ENCODE peak calls at places on chromosome 22, in four cellular contexts. G is H1, I is neuronal stem cell, V is H9. Z is an unnamed sample.

GRCh38 chr22:26796785-26797184 is 139.4 kb downstream of the MIAT start:
- DNase-seq in G (no peak), I (no peak), V (no peak), Z (no peak)

GRCh38 chr22:24707477-24707816 is 67.1 kb downstream of the PIWIL3 start:
- DNase-seq in G (peak), I (no peak), V (peak), Z (no peak)

GRCh38 chr22:25700996-25701815 is 40.8 kb upstream of the MYO18B start:
- DNase-seq in G (no peak), I (no peak), V (no peak), Z (no peak)

GRCh38 chr22:33139937-33140336 is 81.8 kb upstream of the SYN3 start:
- DNase-seq in G (no peak), I (no peak), V (no peak), Z (no peak)

GRCh38 chr22:21450320-21450831 is 16.8 kb upstream of the TMEM191C start:
- DNase-seq in G (peak), I (no peak), V (peak), Z (no peak)

GRCh38 chr22:45240137-45240809 is 421 bp downstream of the KIAA0930 start:
- DNase-seq in G (peak), I (no peak), V (no peak), Z (peak)

GRCh38 chr22:23754220-23754919 is at the start of gene VPREB3:
- DNase-seq in G (peak), I (no peak), V (no peak), Z (no peak)

GRCh38 chr22:34429314-34429713 is 509.0 kb upstream of the LARGE1 start:
- DNase-seq in G (no peak), I (no peak), V (no peak), Z (no peak)

GRCh38 chr22:25447067-25447688 is 117.3 kb upstream of the GRK3 start:
- DNase-seq in G (no peak), I (no peak), V (no peak), Z (no peak)

GRCh38 chr22:39503590-39503989 is 1.5 kb downstream of the MIEF1 start:
- DNase-seq in G (no peak), I (no peak), V (no peak), Z (no peak)

GRCh38 chr22:44738347-44738715 is 14.0 kb upstream of the ARHGAP8 start:
- DNase-seq in G (peak), I (no peak), V (peak), Z (no peak)

GRCh38 chr22:32396746-32397145 is 15.3 kb downstream of the RTCB start:
- DNase-seq in G (no peak), I (no peak), V (no peak), Z (no peak)

GRCh38 chr22:17171313-17172171 is 12.5 kb upstream of the HDHD5 start:
- DNase-seq in G (peak), I (peak), V (peak), Z (peak)

GRCh38 chr22:17162731-17163130 is 3.7 kb upstream of the HDHD5 start:
- DNase-seq in G (no peak), I (no peak), V (no peak), Z (no peak)

GRCh38 chr22:17164392-17165024 is 5.4 kb upstream of the HDHD5 start:
- DNase-seq in G (no peak), I (no peak), V (peak), Z (no peak)

GRCh38 chr22:17171016-17171312 is 11.9 kb upstream of the HDHD5 start:
- DNase-seq in G (no peak), I (no peak), V (no peak), Z (no peak)

DNA sequence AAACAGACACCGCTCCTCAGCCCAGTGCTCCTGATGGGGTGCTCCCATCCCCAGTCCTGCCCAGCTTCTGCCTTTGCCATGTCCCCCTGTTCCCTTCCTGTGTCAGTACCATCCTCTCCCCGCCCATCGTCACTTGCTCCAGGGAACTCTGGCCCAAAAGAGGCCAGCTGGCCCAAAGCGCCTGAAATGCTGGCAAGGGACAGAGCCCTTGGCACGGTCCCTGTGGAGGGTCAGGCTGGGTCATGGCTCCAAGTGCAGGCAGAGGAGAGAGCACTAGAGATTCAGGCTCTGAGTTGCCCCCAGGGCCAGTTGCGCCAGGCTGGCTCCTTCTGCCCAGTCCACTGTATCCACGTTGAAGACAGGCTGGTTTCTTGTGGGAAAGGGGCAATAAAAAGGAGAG is 8.4 kb upstream of the HDHD5 start:
- DNase-seq in G (no peak), I (no peak), V (no peak), Z (no peak)
- H2BK12ac ChIP-seq in G (peak), I (no peak), V (no peak), Z (no peak)

GRCh38 chr22:38353142-38353629 is 36.0 kb upstream of the CSNK1E start:
- DNase-seq in G (peak), I (peak), V (peak), Z (peak)

GRCh38 chr22:38352436-38352835 is 35.2 kb upstream of the CSNK1E start:
- DNase-seq in G (peak), I (no peak), V (no peak), Z (no peak)

GRCh38 chr22:38350444-38351359 is 33.5 kb upstream of the CSNK1E start:
- DNase-seq in G (peak), I (no peak), V (no peak), Z (no peak)

GRCh38 chr22:38355275-38355674 is 38.0 kb upstream of the CSNK1E start:
- DNase-seq in G (peak), I (no peak), V (no peak), Z (no peak)

GRCh38 chr22:38353701-38354100 is 36.5 kb upstream of the CSNK1E start:
- DNase-seq in G (no peak), I (no peak), V (no peak), Z (no peak)
- H3K9ac ChIP-seq in G (no peak), I (no peak), V (no peak), Z (no peak)

GRCh38 chr22:48931452-48931851 is 896.2 kb downstream of the BRD1 start:
- DNase-seq in G (no peak), I (no peak), V (no peak), Z (no peak)
- H2BK12ac ChIP-seq in G (no peak), I (no peak), V (no peak), Z (no peak)

GRCh38 chr22:20026204-20026908 is 5.4 kb downstream of the TANGO2 start:
- DNase-seq in G (no peak), I (no peak), V (peak), Z (no peak)
- H3K9ac ChIP-seq in G (no peak), I (no peak), V (no peak), Z (no peak)

GRCh38 chr22:31177420-31178162 is 17.6 kb downstream of the RNF185 start:
- DNase-seq in G (no peak), I (no peak), V (no peak), Z (peak)
- H2BK12ac ChIP-seq in G (no peak), I (no peak), V (no peak), Z (no peak)

GRCh38 chr22:41541484-41541883 is 2.8 kb downstream of the POLR3H start:
- DNase-seq in G (no peak), I (no peak), V (no peak), Z (no peak)
- H3K9ac ChIP-seq in G (no peak), I (no peak), V (no peak), Z (peak)

GRCh38 chr22:29840498-29840897 is 2.4 kb upstream of the ASCC2 start:
- DNase-seq in G (no peak), I (no peak), V (no peak), Z (peak)

GRCh38 chr22:29838599-29838956 is 504 bp upstream of the ASCC2 start:
- DNase-seq in G (no peak), I (no peak), V (no peak), Z (no peak)

GRCh38 chr22:29833392-29833949 is 4.6 kb downstream of the ASCC2 start:
- DNase-seq in G (no peak), I (no peak), V (no peak), Z (no peak)

GRCh38 chr22:29842172-29842571 is 4.1 kb upstream of the ASCC2 start:
- DNase-seq in G (no peak), I (no peak), V (no peak), Z (no peak)

GRCh38 chr22:29837780-29838598 is at the start of gene ASCC2:
- DNase-seq in G (peak), I (peak), V (peak), Z (peak)
- H2BK12ac ChIP-seq in G (no peak), I (no peak), V (no peak), Z (no peak)

DNA sequence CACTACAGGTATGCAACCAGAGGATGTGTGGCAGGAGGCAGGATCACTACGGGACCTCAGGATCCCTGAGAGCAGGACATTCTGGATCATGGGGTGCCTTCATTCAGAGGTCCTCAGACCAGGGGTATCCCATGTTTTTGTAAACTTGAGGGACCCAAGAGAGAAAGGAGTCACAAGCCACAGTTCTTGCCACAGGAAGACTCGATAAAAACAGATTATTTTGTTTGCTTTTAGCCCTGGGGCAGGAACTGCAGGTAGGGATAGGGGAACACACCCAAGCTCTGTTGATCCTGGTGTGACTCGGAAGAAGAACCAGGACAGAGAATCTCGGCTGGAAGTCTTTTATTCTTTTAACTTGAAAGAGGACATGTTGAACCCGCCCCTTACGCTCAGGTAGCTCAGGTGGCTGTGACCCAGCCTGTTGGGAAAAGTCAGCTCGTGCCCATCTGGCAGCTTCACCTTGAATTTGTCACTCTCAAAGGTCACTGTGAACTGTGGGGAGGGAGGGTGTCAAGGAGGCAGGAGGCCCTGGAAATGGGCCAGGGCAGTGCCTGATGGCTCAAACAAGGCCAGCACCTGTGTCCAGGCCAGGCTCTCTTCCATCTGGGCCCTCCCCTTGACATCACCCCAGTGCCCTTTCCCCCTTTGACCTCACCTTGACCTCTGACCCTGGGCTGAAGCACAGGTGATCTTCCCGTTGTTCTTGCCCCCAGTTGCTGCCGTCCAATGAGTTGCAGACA is 9.8 kb downstream of the LGALS2 start:
- DNase-seq in G (no peak), I (no peak), V (peak), Z (no peak)
- H3K9ac ChIP-seq in G (no peak), I (no peak), V (no peak), Z (no peak)